ENCODE peak calls at places on chromosome 6, in eight cellular contexts. I, N, X, E, L, J, S and U are unnamed samples.

GRCh38 chr6:16683524-16684194 is 77.6 kb downstream of the ATXN1 start:
- DNase-seq in I (no peak), N (peak; percentile 82), X (no peak), E (no peak), L (peak; percentile 60), J (no peak), S (peak; percentile 48), U (peak; percentile 80)

GRCh38 chr6:83884523-83884922 is 25.0 kb downstream of the CYB5R4 start:
- DNase-seq in I (no peak), N (no peak), X (peak; percentile 51), E (peak; percentile 59), L (no peak), J (no peak), S (no peak), U (no peak)

GRCh38 chr6:16136536-16137450 is 7.9 kb downstream of the MYLIP start:
- DNase-seq in I (no peak), N (peak; percentile 17), X (peak; percentile 30), E (no peak), L (peak; percentile 66), J (no peak), S (no peak), U (no peak)

GRCh38 chr6:66926060-66926459 is 1219.0 kb upstream of the EYS start:
- DNase-seq in I (no peak), N (no peak), X (no peak), E (peak; percentile 2), L (no peak), J (no peak), S (no peak), U (no peak)

GRCh38 chr6:148771212-148771601 is 24.4 kb downstream of the UST start:
- DNase-seq in I (no peak), N (no peak), X (no peak), E (no peak), L (no peak), J (no peak), S (no peak), U (no peak)

GRCh38 chr6:33313105-33313708 is 671 bp downstream of the TAPBP start:
- DNase-seq in I (peak; percentile 88), N (peak; percentile 28), X (peak; percentile 33), E (peak; percentile 76), L (no peak), J (peak; percentile 79), S (peak; percentile 34), U (peak; percentile 81)

GRCh38 chr6:148720371-148720770 is 26.5 kb upstream of the UST start:
- DNase-seq in I (no peak), N (no peak), X (no peak), E (no peak), L (no peak), J (no peak), S (no peak), U (no peak)

GRCh38 chr6:82143041-82143481 is 104.5 kb downstream of the IBTK start:
- DNase-seq in I (no peak), N (no peak), X (no peak), E (no peak), L (no peak), J (no peak), S (no peak), U (no peak)

GRCh38 chr6:56821005-56821432 is 133.9 kb upstream of the BEND6 start:
- DNase-seq in I (no peak), N (no peak), X (no peak), E (no peak), L (no peak), J (no peak), S (no peak), U (no peak)

GRCh38 chr6:219641-220198 is 72.6 kb upstream of the DUSP22 start:
- DNase-seq in I (peak; percentile 79), N (peak; percentile 3), X (no peak), E (peak; percentile 20), L (no peak), J (peak; percentile 66), S (peak; percentile 30), U (no peak)

GRCh38 chr6:112018619-112019416 is 35.1 kb upstream of the CCN6 start:
- DNase-seq in I (no peak), N (no peak), X (no peak), E (no peak), L (peak; percentile 66), J (no peak), S (peak; percentile 53), U (peak; percentile 80)

GRCh38 chr6:113654396-113654795 is 202.7 kb upstream of the MARCKS start:
- DNase-seq in I (peak; percentile 94), N (peak; percentile 81), X (no peak), E (no peak), L (peak; percentile 87), J (peak; percentile 84), S (peak; percentile 71), U (peak; percentile 95)

GRCh38 chr6:170271771-170272314 is 19.0 kb downstream of the DLL1 start:
- DNase-seq in I (no peak), N (no peak), X (peak; percentile 82), E (peak; percentile 25), L (no peak), J (peak; percentile 87), S (peak; percentile 34), U (no peak)

GRCh38 chr6:133764011-133764812 is 124.7 kb upstream of the TCF21 start:
- DNase-seq in I (no peak), N (peak; percentile 61), X (no peak), E (no peak), L (peak; percentile 88), J (no peak), S (peak; percentile 46), U (no peak)

GRCh38 chr6:88641178-88641903 is 322.1 kb downstream of the RNGTT start:
- DNase-seq in I (no peak), N (no peak), X (no peak), E (peak; percentile 64), L (no peak), J (no peak), S (no peak), U (no peak)

GRCh38 chr6:32088487-32089049 is 20.6 kb downstream of the TNXB start:
- DNase-seq in I (no peak), N (no peak), X (no peak), E (no peak), L (no peak), J (no peak), S (no peak), U (no peak)

GRCh38 chr6:157622427-157622826 is 200.6 kb upstream of the SNX9 start:
- DNase-seq in I (no peak), N (no peak), X (no peak), E (no peak), L (no peak), J (no peak), S (no peak), U (no peak)

GRCh38 chr6:117326396-117326795 is 61.0 kb downstream of the VGLL2 start:
- DNase-seq in I (no peak), N (no peak), X (no peak), E (no peak), L (no peak), J (no peak), S (no peak), U (no peak)

GRCh38 chr6:117327149-117328004 is 62.0 kb downstream of the VGLL2 start:
- DNase-seq in I (no peak), N (no peak), X (no peak), E (no peak), L (no peak), J (no peak), S (no peak), U (no peak)

GRCh38 chr6:117328500-117328899 is 63.1 kb downstream of the VGLL2 start:
- DNase-seq in I (no peak), N (no peak), X (no peak), E (no peak), L (no peak), J (no peak), S (no peak), U (no peak)

GRCh38 chr6:117328005-117328389 is 62.6 kb downstream of the VGLL2 start:
- DNase-seq in I (no peak), N (no peak), X (no peak), E (no peak), L (no peak), J (no peak), S (no peak), U (no peak)

DNA sequence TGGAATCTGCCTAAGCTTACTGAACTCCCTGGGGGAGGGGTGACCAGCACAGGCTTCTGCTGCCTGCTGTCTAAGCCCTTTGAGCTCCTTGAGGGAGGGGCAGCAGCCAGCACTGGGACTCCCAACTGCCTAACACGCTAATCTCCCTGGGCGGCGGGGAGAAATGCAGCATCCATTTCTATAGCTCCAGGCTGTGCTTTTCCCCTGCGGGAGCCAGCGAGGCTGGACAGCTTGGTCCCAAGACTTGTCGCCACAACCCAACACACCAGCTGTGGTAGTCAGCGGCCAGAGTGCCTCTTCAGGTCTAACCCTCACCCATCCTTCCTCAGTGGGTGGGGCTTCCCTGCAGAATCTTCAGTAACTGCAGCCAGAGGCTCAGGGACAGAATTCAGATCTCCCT is 64.6 kb downstream of the VGLL2 start:
- DNase-seq in I (no peak), N (no peak), X (no peak), E (no peak), L (peak; percentile 41), J (no peak), S (no peak), U (no peak)
- H3K4me3 ChIP-seq in I (no peak overlapping the region), N (no peak overlapping the region), X (no peak overlapping the region), E (no peak overlapping the region), L (no peak overlapping the region), J (no peak overlapping the region), S (no peak overlapping the region), U (no peak overlapping the region)

DNA sequence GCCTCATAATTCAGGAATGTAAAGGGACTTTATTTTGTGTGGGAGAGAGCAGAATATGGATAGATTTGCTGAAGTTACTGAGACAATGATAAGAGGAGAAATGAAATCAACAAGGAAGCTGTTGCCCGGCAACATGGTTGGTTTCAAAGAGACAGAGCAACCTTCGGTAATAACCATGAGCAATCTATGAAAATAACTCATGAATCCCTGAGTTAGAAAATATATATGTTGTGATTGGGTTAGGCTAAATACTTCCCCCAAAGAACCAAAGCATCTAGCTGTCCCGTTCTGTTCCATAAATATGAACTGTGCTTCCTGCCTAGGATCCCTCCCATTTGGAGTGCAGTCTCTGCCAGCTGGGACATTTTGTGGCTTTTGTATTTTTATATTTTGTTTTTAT is 23.1 kb downstream of the SERPINB1 start:
- DNase-seq in I (no peak), N (no peak), X (no peak), E (no peak), L (no peak), J (no peak), S (no peak), U (no peak)
- H3K27ac ChIP-seq in I (peak overlapping the region; percentile 30), N (peak overlapping the region; percentile 98), X (no peak overlapping the region), E (no peak overlapping the region), L (peak overlapping the region; percentile 79), J (peak overlapping the region; percentile 75), S (peak overlapping the region; percentile 71), U (peak overlapping the region; percentile 79)

GRCh38 chr6:10534418-10534760 is 13.2 kb downstream of the GCNT2 start:
- DNase-seq in I (no peak), N (no peak), X (no peak), E (peak; percentile 87), L (no peak), J (no peak), S (no peak), U (no peak)
- H3K4me3 ChIP-seq in I (no peak overlapping the region), N (no peak overlapping the region), X (no peak overlapping the region), E (peak overlapping the region; percentile 89), L (no peak overlapping the region), J (no peak overlapping the region), S (no peak overlapping the region), U (no peak overlapping the region)

DNA sequence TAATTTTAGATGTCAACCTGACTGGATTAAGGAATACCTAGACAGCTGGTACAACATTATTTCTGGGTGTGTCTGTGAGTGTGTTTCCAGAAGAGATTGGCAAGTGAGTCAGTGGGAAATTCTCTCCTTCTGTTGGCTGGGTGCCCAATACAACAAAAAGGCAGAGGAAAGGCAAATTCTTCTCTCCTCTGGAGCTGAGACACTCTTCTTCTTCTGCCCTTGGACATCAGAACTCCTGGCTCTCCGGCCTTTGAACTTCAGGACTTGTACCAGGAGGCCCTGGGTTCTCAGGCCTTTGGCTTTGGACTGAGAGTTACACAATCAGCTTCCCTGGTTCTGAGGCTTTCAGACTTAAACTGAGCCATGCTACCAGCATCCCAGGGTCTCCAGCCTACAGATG is 7.8 kb upstream of the BTN3A1 start:
- DNase-seq in I (no peak), N (peak; percentile 65), X (no peak), E (no peak), L (peak; percentile 73), J (no peak), S (peak; percentile 26), U (no peak)
- H3K27ac ChIP-seq in I (no peak overlapping the region), N (no peak overlapping the region), X (no peak overlapping the region), E (no peak overlapping the region), L (no peak overlapping the region), J (no peak overlapping the region), S (no peak overlapping the region), U (no peak overlapping the region)